ENCODE peak calls at places on chromosome 10, in four cellular contexts. G is Peyer's patch, X is cardiac muscle cell, A is HCT116. P is an unnamed sample.
A peak's percentile ranks its signal among the peaks of the same experiment; 100 is the strongest.

GRCh38 chr10:36779238-36779846 is 346.1 kb upstream of the ANKRD30A start:
- DNase-seq in G (no peak), X (peak; percentile 84), A (no peak), P (no peak)

GRCh38 chr10:110972231-110973134 is 53.1 kb downstream of the SHOC2 start:
- DNase-seq in G (no peak), X (no peak), A (no peak), P (no peak)

GRCh38 chr10:55370021-55370420 is 569.0 kb upstream of the PCDH15 start:
- DNase-seq in G (no peak), X (peak; percentile 9), A (no peak), P (no peak)

GRCh38 chr10:96978621-96979154 is 146.6 kb downstream of the LCOR start:
- DNase-seq in G (no peak), X (no peak), A (no peak), P (no peak)

GRCh38 chr10:10293431-10293830 is 724.2 kb upstream of the CELF2 start:
- DNase-seq in G (no peak), X (peak; percentile 78), A (no peak), P (no peak)

GRCh38 chr10:98265403-98266378 is 2.3 kb downstream of the LOXL4 start:
- DNase-seq in G (no peak), X (no peak), A (no peak), P (no peak)

GRCh38 chr10:115948415-115948814 is 324.6 kb downstream of the GFRA1 start:
- DNase-seq in G (no peak), X (peak; percentile 33), A (no peak), P (no peak)

GRCh38 chr10:70536196-70536920 is 57.8 kb downstream of the PALD1 start:
- DNase-seq in G (no peak), X (no peak), A (no peak), P (no peak)

GRCh38 chr10:108180883-108181282 is 1016.4 kb upstream of the SORCS1 start:
- DNase-seq in G (no peak), X (no peak), A (no peak), P (no peak)

GRCh38 chr10:108039821-108040584 is 875.5 kb upstream of the SORCS1 start:
- DNase-seq in G (no peak), X (no peak), A (no peak), P (no peak)

GRCh38 chr10:130360826-130361311 is 224.7 kb downstream of the GLRX3 start:
- DNase-seq in G (no peak), X (no peak), A (no peak), P (no peak)

GRCh38 chr10:70312972-70313371 is 29.2 kb upstream of the NPFFR1 start:
- DNase-seq in G (no peak), X (peak; percentile 33), A (no peak), P (no peak)

GRCh38 chr10:79324032-79324695 is 23.1 kb upstream of the PPIF start:
- DNase-seq in G (no peak), X (no peak), A (no peak), P (no peak)

GRCh38 chr10:24350111-24350921 is 141.4 kb downstream of the KIAA1217 start:
- DNase-seq in G (no peak), X (peak; percentile 64), A (no peak), P (no peak)

GRCh38 chr10:106175760-106176377 is 988.6 kb downstream of the SORCS1 start:
- DNase-seq in G (no peak), X (peak; percentile 49), A (no peak), P (no peak)

GRCh38 chr10:131725736-131726459 is 174.9 kb upstream of the PPP2R2D start:
- DNase-seq in G (no peak), X (no peak), A (no peak), P (no peak)

GRCh38 chr10:15325243-15326002 is 45.7 kb downstream of the FAM171A1 start:
- DNase-seq in G (no peak), X (peak; percentile 88), A (peak; percentile 61), P (peak; percentile 37)

GRCh38 chr10:74194999-74195398 is 44.0 kb downstream of the ADK start:
- DNase-seq in G (no peak), X (peak; percentile 41), A (no peak), P (no peak)

GRCh38 chr10:59006511-59007306 is 169.7 kb upstream of the PHYHIPL start:
- DNase-seq in G (no peak), X (peak; percentile 81), A (no peak), P (peak; percentile 28)

GRCh38 chr10:62037890-62038608 is 136.6 kb downstream of the ARID5B start:
- DNase-seq in G (no peak), X (no peak), A (no peak), P (no peak)

GRCh38 chr10:103852189-103852711 is 3.1 kb downstream of the SH3PXD2A start:
- DNase-seq in G (no peak), X (peak; percentile 65), A (no peak), P (no peak)

GRCh38 chr10:103851261-103851660 is 4.1 kb downstream of the SH3PXD2A start:
- DNase-seq in G (no peak), X (no peak), A (no peak), P (no peak)

GRCh38 chr10:103849880-103850571 is 5.3 kb downstream of the SH3PXD2A start:
- DNase-seq in G (no peak), X (peak; percentile 76), A (no peak), P (peak; percentile 43)

GRCh38 chr10:103849212-103849877 is 6.0 kb downstream of the SH3PXD2A start:
- DNase-seq in G (no peak), X (no peak), A (no peak), P (no peak)

GRCh38 chr10:103850572-103850895 is 4.8 kb downstream of the SH3PXD2A start:
- DNase-seq in G (no peak), X (no peak), A (no peak), P (no peak)
- H3K4me3 ChIP-seq in G (no peak overlapping the region), X (no peak overlapping the region), A (no peak overlapping the region), P (no peak overlapping the region)

GRCh38 chr10:28533571-28534304 is 820 bp downstream of the WAC start:
- DNase-seq in G (peak; percentile 71), X (peak; percentile 43), A (no peak), P (peak; percentile 79)

GRCh38 chr10:28533315-28533564 is 322 bp downstream of the WAC start:
- DNase-seq in G (no peak), X (no peak), A (no peak), P (no peak)

GRCh38 chr10:28532223-28532508 is 752 bp upstream of the WAC start:
- DNase-seq in G (no peak), X (no peak), A (no peak), P (no peak)

GRCh38 chr10:28530751-28531150 is 2.2 kb upstream of the WAC start:
- DNase-seq in G (no peak), X (no peak), A (no peak), P (no peak)

DNA sequence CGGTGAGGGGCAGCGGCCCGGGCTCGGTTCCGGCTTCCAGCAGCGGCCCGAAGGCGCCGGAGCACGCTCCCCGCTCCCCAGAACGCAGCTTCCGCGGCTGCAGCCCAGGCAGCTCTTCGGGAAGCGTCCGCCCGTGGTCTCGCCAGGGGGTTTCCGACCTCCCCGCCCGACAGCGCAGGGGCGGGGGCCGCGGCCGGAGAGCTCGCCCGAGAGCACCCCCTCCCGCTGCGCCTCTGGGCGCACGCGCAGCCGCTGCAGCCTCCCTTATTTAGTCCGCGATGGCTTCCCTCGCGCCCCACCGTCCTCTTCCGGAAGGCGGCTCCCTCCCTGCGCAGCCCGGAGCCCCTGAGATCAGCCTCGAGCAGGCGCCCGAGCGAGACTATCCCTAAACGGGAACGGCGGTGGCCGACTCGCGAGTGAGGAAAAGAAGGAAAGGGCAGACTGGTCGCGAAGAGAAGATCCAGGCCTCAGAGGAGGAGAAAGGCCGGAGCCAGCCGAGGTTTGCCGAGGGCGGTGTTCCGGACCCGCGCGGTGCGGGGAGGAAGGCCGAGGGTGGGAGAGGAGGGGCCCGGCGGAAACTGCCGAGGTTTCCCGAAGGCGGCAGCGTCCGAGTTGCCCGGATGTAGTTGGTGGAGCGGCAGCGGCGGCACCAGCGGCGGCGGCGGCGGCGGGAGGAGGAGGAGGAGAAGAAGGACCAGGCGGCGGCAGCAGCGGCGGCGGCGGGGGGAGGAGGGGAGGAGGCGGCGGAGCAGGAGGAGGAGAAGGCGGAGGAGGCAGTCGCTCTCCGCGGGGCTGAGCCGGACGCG is at the start of gene WAC:
- DNase-seq in G (peak; percentile 92), X (peak; percentile 95), A (peak; percentile 83), P (peak; percentile 97)
- TF ChIP-seq CTCF in G (no peak), X (no peak), A (no peak), P (no peak)

GRCh38 chr10:85719408-85719807 is 647.2 kb downstream of the GRID1 start:
- DNase-seq in G (no peak), X (no peak), A (no peak), P (no peak)
- H3K4me3 ChIP-seq in G (no peak overlapping the region), X (no peak overlapping the region), A (no peak overlapping the region), P (no peak overlapping the region)

DNA sequence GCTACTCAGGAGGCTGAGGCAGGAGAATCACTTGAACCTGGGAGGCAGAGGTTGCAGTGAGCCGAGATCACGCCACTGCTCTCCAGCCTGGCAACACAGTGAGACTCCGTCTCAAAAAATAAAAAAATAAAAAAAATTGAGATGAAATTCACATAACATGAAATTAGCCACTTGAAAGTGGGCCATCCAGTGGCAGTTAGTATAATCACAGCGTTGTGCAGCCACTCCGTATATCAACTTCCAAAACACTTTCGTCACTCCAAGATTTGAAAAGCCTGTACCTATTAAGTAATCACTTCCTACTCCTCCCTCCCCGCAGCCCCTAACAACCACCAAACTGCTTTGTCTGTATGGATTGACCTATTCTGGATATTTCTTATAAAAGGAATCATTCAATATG is 20.7 kb upstream of the CACUL1 start:
- DNase-seq in G (no peak), X (peak; percentile 22), A (no peak), P (no peak)
- TF ChIP-seq CTCF in G (no peak), X (peak; percentile 20), A (peak; percentile 33), P (no peak)

GRCh38 chr10:100728928-100729876 is 16.2 kb upstream of the PAX2 start:
- DNase-seq in G (no peak), X (peak; percentile 50), A (peak; percentile 87), P (no peak)
- H3K4me3 ChIP-seq in G (peak overlapping the region; percentile 14), X (peak overlapping the region; percentile 5), A (peak overlapping the region; percentile 62), P (peak overlapping the region; percentile 38)

DNA sequence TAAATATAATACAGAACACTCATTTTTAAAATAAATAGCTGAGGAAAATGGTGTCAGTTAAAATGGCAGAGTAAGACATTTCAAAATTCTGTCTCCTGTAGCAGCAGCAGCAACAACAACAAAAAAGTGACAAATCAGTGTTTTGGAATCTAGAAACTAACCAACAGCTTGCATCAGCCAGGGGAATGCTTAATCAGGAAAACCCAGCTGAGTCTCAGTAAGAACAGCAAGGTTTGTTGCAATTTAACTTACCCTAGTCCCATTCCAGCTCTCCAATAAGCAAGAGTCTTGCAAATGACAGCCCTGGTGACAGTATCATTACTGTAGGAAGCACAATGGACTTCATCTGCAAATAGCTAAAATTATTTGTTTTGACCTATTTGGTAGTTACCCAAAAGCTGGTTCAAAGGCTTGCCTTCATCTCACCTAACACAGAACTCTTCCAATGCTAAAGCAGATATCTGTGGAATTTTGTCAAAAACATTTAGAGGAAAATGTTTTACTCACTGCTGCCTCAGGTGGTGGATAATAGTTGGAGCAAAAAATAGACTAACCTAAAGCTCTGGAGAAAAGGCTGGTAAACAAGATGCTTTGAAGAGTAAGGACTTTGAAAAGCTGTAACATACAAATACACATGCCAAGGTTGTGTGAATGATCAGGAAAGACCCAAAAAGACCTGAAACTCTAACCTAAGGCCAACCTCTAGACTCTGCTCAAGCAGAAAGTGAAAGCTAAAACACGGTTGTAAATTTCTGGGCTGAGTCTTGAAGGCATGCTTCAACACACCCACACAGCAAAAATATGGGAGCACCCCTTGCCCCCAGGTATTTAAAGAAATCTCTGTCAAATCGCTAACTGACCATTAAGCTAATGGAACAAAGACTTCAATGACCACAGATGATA is 9.9 kb upstream of the ARHGAP22 start:
- DNase-seq in G (no peak), X (peak; percentile 58), A (no peak), P (no peak)
- TF ChIP-seq CTCF in G (no peak), X (peak; percentile 50), A (peak; percentile 47), P (no peak)